ENCODE peak calls at places on chromosomes 13 and 19, in eight cellular contexts. Q is RWPE2; G is psoas muscle; U is T-cell; C is CD8-positive, alpha-beta T cell; S is stimulated activated effector memory CD8-positive, alpha-beta T cell treated with anti-CD3 and anti-CD28 coated beads, Interleukin-12 subunit alpha, Interleukin-12 subunit beta, amount 100 ng/mL, for 72 hours; R is naive thymus-derived CD8-positive, alpha-beta T cell; I is mucosa of descending colon. T is an unnamed sample.

GRCh38 chr13:106695139-106695538 is 127.2 kb upstream of the ARGLU1 start:
- ATAC-seq in I (no peak), R (no peak), S (no peak), Q (no peak), G (no peak), C (no peak), U (no peak), T (no peak)

GRCh38 chr19:4541114-4541805 is 1.4 kb upstream of the LRG1 start:
- ATAC-seq in Q (no peak), I (no peak), C (no peak), G (no peak), U (no peak), S (no peak), R (no peak), T (no peak)

GRCh38 chr13:75744127-75744526 is 108.0 kb downstream of the LMO7 start:
- ATAC-seq in C (no peak), U (no peak), I (no peak), Q (no peak), R (no peak), G (no peak), S (no peak), T (no peak)

GRCh38 chr13:43749503-43749902 is 37.3 kb downstream of the ENOX1 start:
- ATAC-seq in G (no peak), S (peak), C (no peak), R (no peak), I (no peak), Q (no peak), U (no peak), T (no peak)

GRCh38 chr13:109773276-109773675 is 13.1 kb downstream of the IRS2 start:
- ATAC-seq in G (no peak), I (peak), S (no peak), R (no peak), C (no peak), Q (peak), U (no peak), T (no peak)

GRCh38 chr19:15780595-15781418 is 6.7 kb upstream of the OR10H5 start:
- ATAC-seq in G (no peak), I (peak), Q (peak), C (no peak), U (peak), R (no peak), S (peak), T (peak)

GRCh38 chr19:30314056-30314804 is 58.0 kb upstream of the ZNF536 start:
- ATAC-seq in Q (no peak), C (no peak), U (no peak), I (no peak), R (no peak), S (peak), G (no peak), T (no peak)

GRCh38 chr13:109737046-109737573 is 49.3 kb downstream of the IRS2 start:
- ATAC-seq in G (no peak), Q (no peak), C (no peak), U (no peak), R (no peak), I (no peak), S (no peak), T (no peak)

GRCh38 chr13:43301341-43301969 is 278.1 kb downstream of the DNAJC15 start:
- ATAC-seq in C (no peak), Q (no peak), U (no peak), R (no peak), G (peak), I (no peak), S (no peak), T (no peak)

GRCh38 chr13:35228536-35228935 is 248.0 kb downstream of the MAB21L1 start:
- ATAC-seq in R (no peak), I (no peak), Q (no peak), C (no peak), G (no peak), S (no peak), U (no peak), T (no peak)

GRCh38 chr19:51514866-51515481 is 13.4 kb upstream of the SIGLEC12 start:
- ATAC-seq in S (peak), R (peak), C (no peak), G (no peak), Q (peak), I (peak), U (no peak), T (peak)

GRCh38 chr19:872266-872951 is 12.9 kb downstream of the CFD start:
- ATAC-seq in C (peak), R (peak), I (peak), U (peak), Q (peak), S (peak), G (no peak), T (peak)

GRCh38 chr19:1141944-1142343 is 32.1 kb downstream of the SBNO2 start:
- ATAC-seq in I (peak), G (peak), S (peak), R (no peak), U (no peak), C (no peak), Q (peak), T (peak)

GRCh38 chr13:34294483-34295129 is 476.7 kb downstream of the RFC3 start:
- ATAC-seq in G (no peak), C (no peak), U (no peak), I (peak), Q (no peak), R (no peak), S (no peak), T (no peak)

T was measured in stimulated activated memory B cell treated with anti-CD40 and anti-IgM and Interleukin-4, amounts not matched to agents 10 μg/mL and 1 μg/mL and 100 μg/mL, for 72 hours.